ENCODE peak calls at places on chromosomes 11 and 22, in five cellular contexts. M is kidney, O is body of pancreas, E is cardiac muscle cell, J is astrocyte. F is an unnamed sample.

GRCh38 chr11:9490376-9490775 is 29.6 kb downstream of the ZNF143 start:
- DNase-seq in M (no peak), O (no peak), E (no peak), J (no peak), F (no peak)

GRCh38 chr11:117520201-117520600 is 192.5 kb downstream of the CEP164 start:
- DNase-seq in M (no peak), O (no peak), E (no peak), J (no peak), F (no peak)

GRCh38 chr11:5390210-5390609 is 6.6 kb downstream of the OR51M1 start:
- DNase-seq in M (no peak), O (no peak), E (no peak), J (no peak), F (no peak)

GRCh38 chr22:19460036-19460435 is 12.5 kb upstream of the C22orf39 start:
- DNase-seq in M (no peak), O (no peak), E (no peak), J (no peak), F (no peak)

GRCh38 chr11:82978422-82979099 is 77.0 kb downstream of the DDIAS start:
- DNase-seq in M (no peak), O (no peak), E (no peak), J (peak; percentile 89), F (peak; percentile 62)

GRCh38 chr22:26106412-26106811 is 62.9 kb upstream of the SEZ6L start:
- DNase-seq in M (no peak), O (no peak), E (no peak), J (no peak), F (no peak)

GRCh38 chr11:32435511-32435946 is at the start of gene WT1:
- DNase-seq in M (peak; percentile 73), O (no peak), E (peak; percentile 54), J (no peak), F (no peak)

GRCh38 chr22:20247010-20247505 is 21.1 kb downstream of the RTN4R start:
- DNase-seq in M (no peak), O (no peak), E (peak; percentile 35), J (peak; percentile 43), F (no peak)

DNA sequence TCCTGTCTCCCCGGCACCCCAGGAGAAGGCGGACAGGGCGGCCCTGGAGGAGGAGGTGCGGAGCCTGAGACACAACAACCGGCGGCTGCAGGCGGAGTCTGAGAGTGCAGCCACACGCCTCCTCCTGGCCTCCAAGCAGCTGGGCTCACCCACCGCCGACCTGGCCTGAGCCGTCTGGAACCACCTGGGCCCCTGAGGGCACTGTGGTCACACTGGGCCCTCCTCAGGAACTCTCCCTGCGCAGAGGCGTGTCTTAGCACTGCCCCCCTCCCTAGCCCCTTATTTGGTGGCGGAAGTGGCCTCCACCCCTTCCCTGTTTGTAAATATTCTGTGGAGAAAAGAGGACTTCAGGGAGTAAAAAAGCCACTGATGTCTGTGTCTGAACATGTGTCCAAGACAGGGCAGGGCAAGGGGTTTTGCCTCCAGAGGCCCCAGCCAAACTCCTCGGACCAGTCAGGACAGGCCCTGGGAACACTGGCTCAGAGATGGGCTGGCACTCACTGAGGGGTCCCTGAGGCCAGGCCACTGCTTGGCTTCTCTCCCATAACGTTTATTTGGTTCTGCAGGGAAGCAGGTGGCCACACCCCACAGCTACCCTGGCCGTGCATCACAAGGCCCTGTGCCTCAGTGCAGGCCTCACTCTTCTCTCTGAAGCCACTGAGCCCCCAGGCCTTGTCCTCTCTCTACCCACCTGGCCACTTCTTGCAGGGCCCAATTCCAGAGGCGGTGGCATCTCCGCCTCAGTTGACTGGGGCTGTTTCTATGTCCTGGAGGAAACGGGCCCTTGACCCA is 12.0 kb downstream of the RELA start:
- DNase-seq in M (peak; percentile 82), O (no peak), E (no peak), J (no peak), F (peak; percentile 57)
- H3K27ac ChIP-seq in M (peak overlapping the region; percentile 98), O (no peak overlapping the region), E (no peak overlapping the region), J (no peak overlapping the region), F (no peak overlapping the region)

GRCh38 chr11:69241075-69241740 is 52.7 kb upstream of the MYEOV start:
- DNase-seq in M (peak; percentile 32), O (peak; percentile 8), E (no peak), J (no peak), F (no peak)
- H3K27ac ChIP-seq in M (no peak overlapping the region), O (no peak overlapping the region), E (no peak overlapping the region), J (no peak overlapping the region), F (no peak overlapping the region)

GRCh38 chr22:36912694-36913430 is 566 bp upstream of the CSF2RB start:
- DNase-seq in M (no peak), O (no peak), E (no peak), J (no peak), F (no peak)

GRCh38 chr22:36914383-36914752 is 940 bp downstream of the CSF2RB start:
- DNase-seq in M (no peak), O (no peak), E (no peak), J (no peak), F (no peak)

GRCh38 chr22:36913431-36914382 is at the start of gene CSF2RB:
- DNase-seq in M (peak; percentile 67), O (no peak), E (no peak), J (no peak), F (no peak)

GRCh38 chr22:36918730-36919129 is 5.3 kb downstream of the CSF2RB start:
- DNase-seq in M (no peak), O (no peak), E (no peak), J (no peak), F (no peak)

DNA sequence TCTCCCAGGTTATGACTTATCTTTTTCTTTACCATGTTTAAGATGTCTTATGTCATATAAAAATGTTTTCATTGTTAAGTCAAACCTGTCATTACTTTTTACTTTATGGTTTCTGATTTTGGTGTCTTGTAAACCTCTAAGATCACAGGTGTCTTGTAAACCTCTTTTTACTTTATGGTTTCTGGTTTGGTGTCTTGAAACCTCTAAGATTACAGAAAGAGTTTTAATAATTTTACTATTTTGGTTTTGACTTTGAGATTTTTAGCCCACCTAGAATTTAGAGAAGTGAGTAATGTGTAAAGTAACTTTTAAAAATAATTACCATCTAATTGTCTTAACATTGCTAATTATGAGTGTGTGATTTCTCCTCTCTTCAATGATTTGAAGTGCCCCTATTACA is 2.6 kb downstream of the CSF2RB start:
- DNase-seq in M (no peak), O (no peak), E (no peak), J (no peak), F (no peak)
- H3K27ac ChIP-seq in M (no peak overlapping the region), O (no peak overlapping the region), E (no peak overlapping the region), J (no peak overlapping the region), F (no peak overlapping the region)

GRCh38 chr22:46737105-46737975 is 712 bp downstream of the CERK start:
- DNase-seq in M (no peak), O (peak; percentile 43), E (peak; percentile 66), J (peak; percentile 22), F (peak; percentile 59)

GRCh38 chr22:46737976-46738641 is at the start of gene CERK:
- DNase-seq in M (peak; percentile 94), O (peak; percentile 78), E (peak; percentile 90), J (peak; percentile 44), F (peak; percentile 88)

GRCh38 chr22:46738642-46738960 is 549 bp upstream of the CERK start:
- DNase-seq in M (no peak), O (no peak), E (no peak), J (no peak), F (no peak)

GRCh38 chr22:46740910-46741785 is 3.1 kb upstream of the CERK start:
- DNase-seq in M (no peak), O (no peak), E (no peak), J (no peak), F (no peak)

GRCh38 chr22:46738961-46739870 is 1.2 kb upstream of the CERK start:
- DNase-seq in M (peak; percentile 78), O (peak; percentile 59), E (no peak), J (no peak), F (peak; percentile 60)
- H3K27ac ChIP-seq in M (peak overlapping the region; percentile 74), O (peak overlapping the region; percentile 84), E (peak overlapping the region; percentile 80), J (peak overlapping the region; percentile 38), F (no peak overlapping the region)

GRCh38 chr11:129973068-129973467 is 29.6 kb downstream of the PRDM10 start:
- DNase-seq in M (no peak), O (no peak), E (no peak), J (no peak), F (no peak)

GRCh38 chr11:129972596-129972995 is 30.0 kb downstream of the PRDM10 start:
- DNase-seq in M (no peak), O (no peak), E (no peak), J (no peak), F (no peak)

GRCh38 chr11:129968611-129969419 is 33.8 kb downstream of the PRDM10 start:
- DNase-seq in M (peak; percentile 47), O (no peak), E (no peak), J (no peak), F (no peak)

GRCh38 chr11:129967996-129968395 is 34.6 kb downstream of the PRDM10 start:
- DNase-seq in M (no peak), O (no peak), E (no peak), J (peak; percentile 23), F (no peak)

DNA sequence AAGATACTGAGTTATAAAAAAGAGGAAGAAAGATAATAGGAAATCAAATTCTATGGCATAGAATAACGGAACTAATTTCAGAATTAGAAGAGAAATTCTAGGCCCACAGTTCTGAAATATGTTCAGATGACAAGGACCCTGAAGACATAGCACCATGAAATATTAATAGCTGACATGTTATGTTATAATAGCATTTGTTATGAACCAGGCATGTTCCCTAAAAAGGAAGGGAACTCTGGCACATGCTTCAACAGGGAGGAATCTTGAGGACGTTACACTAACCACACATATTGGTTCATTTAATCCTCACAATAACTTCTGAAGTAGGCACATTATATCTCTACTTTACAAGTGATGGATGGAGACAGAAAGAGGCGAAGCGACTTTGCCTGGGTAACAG is 32.7 kb downstream of the PRDM10 start:
- DNase-seq in M (no peak), O (no peak), E (no peak), J (no peak), F (no peak)
- H3K27ac ChIP-seq in M (no peak overlapping the region), O (no peak overlapping the region), E (no peak overlapping the region), J (no peak overlapping the region), F (no peak overlapping the region)